ENCODE peak calls at places on chromosomes 3 and 15, in six cellular contexts. P is adrenal gland, S is cardiac muscle cell, F is GM12865, Z is neural progenitor cell, T is fibroblast of the aortic adventitia. N is an unnamed sample.

GRCh38 chr3:13566462-13566748 is 17.5 kb downstream of the FBLN2 start:
- DNase-seq in P (no peak), S (no peak), F (no peak), Z (no peak), T (no peak), N (no peak)

GRCh38 chr3:46848271-46849097 is 14.8 kb downstream of the MYL3 start:
- DNase-seq in P (peak), S (no peak), F (peak), Z (peak), T (peak), N (peak)

GRCh38 chr3:5149306-5149880 is 27.3 kb downstream of the ARL8B start:
- DNase-seq in P (no peak), S (no peak), F (no peak), Z (no peak), T (no peak), N (no peak)

GRCh38 chr15:99708563-99708962 is 24.7 kb downstream of the LYSMD4 start:
- DNase-seq in P (peak), S (no peak), F (no peak), Z (no peak), T (peak), N (peak)

GRCh38 chr15:75228787-75229186 is 27.1 kb downstream of the C15orf39 start:
- DNase-seq in P (peak), S (no peak), F (no peak), Z (no peak), T (no peak), N (no peak)

GRCh38 chr15:101801048-101801447 is 2.3 kb upstream of the OR4F6 start:
- DNase-seq in P (no peak), S (peak), F (no peak), Z (no peak), T (no peak), N (no peak)

GRCh38 chr3:119181765-119182164 is 8.4 kb downstream of the UPK1B start:
- DNase-seq in P (no peak), S (no peak), F (no peak), Z (no peak), T (peak), N (peak)

GRCh38 chr15:84926491-84927220 is 42.2 kb downstream of the SLC28A1 start:
- DNase-seq in P (no peak), S (no peak), F (no peak), Z (peak), T (no peak), N (no peak)

GRCh38 chr15:82875411-82876003 is 66.1 kb downstream of the WHAMM start:
- DNase-seq in P (peak), S (no peak), F (no peak), Z (no peak), T (peak), N (peak)

GRCh38 chr15:79416876-79417275 is 15.3 kb upstream of the MINAR1 start:
- DNase-seq in P (no peak), S (no peak), F (no peak), Z (no peak), T (no peak), N (no peak)

GRCh38 chr15:35078221-35078915 is 6.7 kb downstream of the NANOGP8 start:
- DNase-seq in P (peak), S (peak), F (peak), Z (peak), T (peak), N (peak)

GRCh38 chr3:138187296-138188012 is at the start of gene ARMC8:
- DNase-seq in P (peak), S (peak), F (peak), Z (peak), T (peak), N (peak)

GRCh38 chr3:185824051-185824466 is 783 bp downstream of the IGF2BP2 start:
- DNase-seq in P (peak), S (peak), F (no peak), Z (peak), T (no peak), N (no peak)

GRCh38 chr3:97872209-97873042 is 50.6 kb downstream of the CRYBG3 start:
- DNase-seq in P (peak), S (no peak), F (no peak), Z (no peak), T (peak), N (peak)

GRCh38 chr3:44289882-44290462 is 48.3 kb downstream of the TOPAZ1 start:
- DNase-seq in P (no peak), S (no peak), F (no peak), Z (no peak), T (no peak), N (no peak)

DNA sequence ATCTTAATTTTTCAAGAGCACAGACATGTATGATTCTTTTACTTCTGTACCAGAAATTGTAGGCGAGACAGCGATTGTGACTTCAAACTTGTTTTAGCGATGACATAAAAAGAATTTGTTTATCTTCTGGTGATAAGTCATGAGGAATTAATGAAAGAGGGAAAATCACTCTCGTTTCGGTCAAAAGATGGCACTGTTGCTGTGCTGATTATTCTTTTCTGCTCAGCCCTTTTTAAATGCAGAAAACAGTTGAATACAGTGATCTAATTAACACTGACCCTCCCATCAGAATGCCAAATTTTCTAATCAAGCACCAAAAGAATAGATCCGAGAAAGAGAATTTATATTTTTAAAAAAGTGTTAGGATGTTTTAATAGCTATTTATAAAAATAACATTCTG is 52.6 kb downstream of the NSUN3 start:
- DNase-seq in P (no peak), S (no peak), F (no peak), Z (peak), T (peak), N (peak)
- TF ChIP-seq CTCF in P (no peak), S (peak), F (no peak), Z (peak), T (peak), N (peak)

GRCh38 chr3:171198781-171199472 is 172.4 kb upstream of the SLC2A2 start:
- DNase-seq in P (no peak), S (no peak), F (no peak), Z (no peak), T (no peak), N (no peak)

GRCh38 chr3:171192176-171192854 is 165.8 kb upstream of the SLC2A2 start:
- DNase-seq in P (peak), S (no peak), F (no peak), Z (no peak), T (peak), N (peak)

GRCh38 chr3:171193693-171194092 is 167.2 kb upstream of the SLC2A2 start:
- DNase-seq in P (no peak), S (no peak), F (no peak), Z (no peak), T (peak), N (no peak)

GRCh38 chr3:171194965-171195364 is 168.4 kb upstream of the SLC2A2 start:
- DNase-seq in P (no peak), S (no peak), F (no peak), Z (no peak), T (no peak), N (no peak)

DNA sequence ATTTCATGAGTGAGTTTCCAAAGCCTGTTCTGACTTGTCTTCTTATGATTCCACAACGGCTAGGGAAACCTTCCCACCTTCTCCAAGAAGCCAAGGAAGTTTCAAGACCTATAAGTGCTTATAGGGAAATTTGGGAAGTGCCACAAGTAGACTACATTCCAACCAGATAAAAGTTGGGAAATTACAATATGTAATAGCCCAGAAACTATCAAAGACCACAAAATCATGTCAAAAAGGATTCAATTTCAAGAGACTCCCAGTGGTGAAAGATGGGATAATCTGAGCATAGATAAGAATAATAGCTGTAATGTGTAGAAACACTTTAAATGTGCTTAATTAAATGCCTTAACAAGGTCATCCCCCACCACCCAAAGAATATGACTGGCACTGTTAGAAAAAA is 169.2 kb upstream of the SLC2A2 start:
- DNase-seq in P (no peak), S (no peak), F (no peak), Z (no peak), T (peak), N (no peak)
- TF ChIP-seq CTCF in P (no peak), S (peak), F (no peak), Z (peak), T (peak), N (peak)

DNA sequence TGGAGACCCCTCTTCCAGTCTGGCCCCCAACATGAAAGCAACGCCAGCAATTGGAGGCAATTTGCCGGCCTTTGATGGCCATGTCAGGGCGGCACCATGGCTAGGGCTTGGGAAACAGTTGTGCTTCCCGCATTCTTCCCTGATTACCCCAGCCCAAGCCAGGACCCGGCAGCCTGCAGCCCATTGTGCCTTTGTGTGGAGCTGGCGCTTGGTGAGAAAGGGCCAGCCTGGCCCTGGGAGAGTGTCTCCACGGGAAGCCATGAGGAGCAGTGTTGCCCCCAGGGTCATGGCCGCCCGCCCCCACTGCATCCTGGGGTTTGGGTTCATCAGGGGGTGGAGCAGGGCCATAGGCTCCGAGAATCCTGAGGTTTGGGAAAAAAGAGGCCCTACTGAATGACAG is 66.0 kb downstream of the DNAJB8 start:
- DNase-seq in P (no peak), S (no peak), F (no peak), Z (peak), T (no peak), N (no peak)
- TF ChIP-seq CTCF in P (no peak), S (no peak), F (no peak), Z (no peak), T (no peak), N (no peak)

GRCh38 chr3:128277378-128278049 is 124.2 kb downstream of the EEFSEC start:
- DNase-seq in P (no peak), S (no peak), F (no peak), Z (no peak), T (no peak), N (no peak)
- TF ChIP-seq CTCF in P (no peak), S (no peak), F (no peak), Z (no peak), T (no peak), N (no peak)

GRCh38 chr15:72285927-72286516 is 13.7 kb upstream of the PARP6 start:
- DNase-seq in P (peak), S (peak), F (peak), Z (peak), T (peak), N (no peak)
- TF ChIP-seq CTCF in P (peak), S (peak), F (peak), Z (peak), T (peak), N (peak)

DNA sequence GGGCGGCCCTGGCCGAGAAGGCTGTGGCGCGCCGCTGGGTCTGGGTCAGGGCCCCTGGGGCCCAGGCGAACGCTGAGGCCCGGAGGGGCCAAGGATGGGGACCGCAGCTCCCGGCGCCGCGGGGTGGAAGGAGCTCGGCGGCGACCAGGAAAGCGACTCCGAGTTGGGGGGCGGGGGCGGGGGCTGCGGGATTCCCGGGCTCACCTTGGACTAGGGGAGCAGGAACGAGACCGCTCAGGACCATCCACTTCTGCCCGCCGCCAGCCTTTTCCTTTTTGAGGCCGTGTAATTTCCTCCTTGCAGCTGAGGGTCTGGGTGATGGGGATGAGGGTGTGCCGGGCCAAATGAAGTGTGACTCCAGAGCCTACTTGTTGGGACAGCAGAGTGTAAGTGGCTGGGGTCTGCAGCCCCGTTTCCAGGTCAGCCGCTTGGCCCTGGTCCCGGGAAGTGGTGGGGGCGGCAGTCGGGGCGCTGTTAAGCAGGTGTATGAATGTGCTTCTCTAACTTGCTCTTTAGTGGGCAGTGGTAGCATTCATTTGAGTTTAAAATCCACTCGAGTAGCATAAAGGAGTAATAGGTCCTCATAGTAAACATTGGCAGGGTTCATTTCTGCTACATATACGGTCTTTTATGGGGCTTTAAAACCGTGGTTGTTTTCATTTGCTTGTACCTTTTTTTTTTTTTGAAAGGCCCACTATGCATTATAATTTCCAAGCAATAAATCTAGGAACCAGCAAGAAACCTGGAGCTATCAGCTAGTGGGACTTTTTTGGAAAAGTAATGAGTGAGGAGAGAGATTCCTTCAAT is 717 bp downstream of the PXK start:
- DNase-seq in P (peak), S (peak), F (peak), Z (peak), T (peak), N (no peak)
- TF ChIP-seq CTCF in P (no peak), S (peak), F (peak), Z (no peak), T (peak), N (peak)

N was measured in HFFc6.